ENCODE peak calls at places on chromosome 6, in four cellular contexts. Y is mesenchymal stem cell, R is trophoblast cell, H is H9. E is an unnamed sample.

GRCh38 chr6:21022343-21023107 is 488.3 kb downstream of the CDKAL1 start:
- DNase-seq in Y (peak), H (peak), R (peak), E (peak)

GRCh38 chr6:45640081-45640491 is 262.4 kb upstream of the SUPT3H start:
- DNase-seq in R (peak), H (no peak), Y (no peak), E (no peak)

GRCh38 chr6:70673601-70674000 is 5.9 kb downstream of the SMAP1 start:
- DNase-seq in R (peak), H (no peak), Y (peak), E (no peak)

GRCh38 chr6:138110229-138110628 is 3.0 kb upstream of the PERP start:
- DNase-seq in H (no peak), Y (no peak), R (no peak), E (no peak)

GRCh38 chr6:717135-717534 is 24.2 kb upstream of the EXOC2 start:
- DNase-seq in H (no peak), R (no peak), Y (no peak), E (no peak)

GRCh38 chr6:87916446-87916845 is 131.2 kb upstream of the SPACA1 start:
- DNase-seq in Y (no peak), H (no peak), R (no peak), E (no peak)

GRCh38 chr6:152952866-152953509 is 29.9 kb downstream of the FBXO5 start:
- DNase-seq in Y (peak), H (no peak), R (peak), E (no peak)

GRCh38 chr6:21886601-21887091 is 293.1 kb downstream of the SOX4 start:
- DNase-seq in H (no peak), Y (no peak), R (no peak), E (no peak)

GRCh38 chr6:81944661-81945060 is 192.2 kb upstream of the TENT5A start:
- DNase-seq in Y (no peak), H (no peak), R (no peak), E (no peak)

GRCh38 chr6:89830385-89830809 is 717 bp downstream of the CASP8AP2 start:
- DNase-seq in R (no peak), H (no peak), Y (no peak), E (no peak)

GRCh38 chr6:56096946-56097345 is 150.4 kb downstream of the COL21A1 start:
- DNase-seq in H (no peak), R (no peak), Y (no peak), E (no peak)

GRCh38 chr6:45350186-45350585 is 22.1 kb downstream of the RUNX2 start:
- DNase-seq in R (no peak), H (no peak), Y (no peak), E (no peak)

GRCh38 chr6:87825865-87826264 is 123.8 kb upstream of the AKIRIN2 start:
- DNase-seq in H (no peak), R (peak), Y (peak), E (no peak)

GRCh38 chr6:75824160-75824559 is 75.1 kb downstream of the MYO6 start:
- DNase-seq in R (no peak), H (no peak), Y (no peak), E (no peak)

DNA sequence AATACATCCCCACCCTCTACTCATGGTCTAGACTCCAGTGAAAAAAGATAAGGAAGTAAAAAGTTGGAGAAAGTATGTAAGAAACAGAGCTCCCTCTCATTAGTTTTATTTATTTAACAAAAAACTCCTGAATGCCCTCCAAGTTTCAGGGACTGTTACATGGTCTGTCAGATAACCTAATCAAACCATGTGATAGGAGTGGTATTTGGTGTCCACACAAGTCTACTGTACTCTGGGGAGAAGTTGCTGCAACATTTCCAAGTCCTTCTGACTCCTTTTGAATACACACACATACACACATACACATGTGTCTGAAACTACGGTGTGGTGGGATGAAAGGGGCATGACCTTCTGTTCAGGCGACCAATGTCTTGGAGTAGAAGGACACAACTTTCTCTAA is 320.0 kb downstream of the ADGRG6 start:
- DNase-seq in R (no peak), Y (no peak), H (no peak), E (no peak)
- H2BK12ac ChIP-seq in R (no peak), Y (no peak), H (no peak), E (no peak)

DNA sequence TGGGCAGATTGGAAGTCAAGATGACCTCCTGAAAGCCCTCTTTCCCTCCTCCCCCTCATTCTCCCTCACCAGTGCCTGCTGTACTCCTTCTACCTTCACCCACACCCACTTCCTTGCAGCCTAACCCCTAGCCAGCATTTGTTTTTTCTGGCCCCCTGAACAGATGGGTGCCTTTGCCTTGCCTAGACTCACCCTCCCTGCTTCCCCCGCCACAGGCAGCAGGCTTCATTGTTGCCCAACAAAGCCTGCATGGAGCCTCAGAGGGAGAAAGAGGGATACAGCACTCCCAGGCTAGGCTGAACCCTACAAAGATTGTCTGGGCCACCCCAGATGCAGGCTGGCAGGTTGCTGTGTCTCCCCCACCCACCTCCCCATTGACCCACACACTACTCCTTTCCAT is 2.7 kb downstream of the MOCS1 start:
- DNase-seq in Y (no peak), R (no peak), H (no peak), E (no peak)
- H4K8ac ChIP-seq in Y (peak), R (no peak), H (no peak), E (no peak)

GRCh38 chr6:106614131-106614530 is 15.2 kb downstream of the RTN4IP1 start:
- DNase-seq in R (no peak), H (no peak), Y (no peak), E (no peak)
- H2BK12ac ChIP-seq in R (no peak), H (no peak), Y (no peak), E (no peak)

GRCh38 chr6:113142775-113143174 is 714.4 kb upstream of the MARCKS start:
- DNase-seq in R (no peak), H (no peak), Y (no peak), E (no peak)

GRCh38 chr6:113149511-113149910 is 707.6 kb upstream of the MARCKS start:
- DNase-seq in Y (no peak), H (no peak), R (no peak), E (no peak)

GRCh38 chr6:113148576-113148975 is 708.6 kb upstream of the MARCKS start:
- DNase-seq in Y (no peak), R (no peak), H (no peak), E (no peak)

GRCh38 chr6:113147544-113147943 is 709.6 kb upstream of the MARCKS start:
- DNase-seq in Y (no peak), H (no peak), R (no peak), E (no peak)

GRCh38 chr6:113146878-113147277 is 710.3 kb upstream of the MARCKS start:
- DNase-seq in H (no peak), R (no peak), Y (no peak), E (no peak)
- H4K8ac ChIP-seq in H (no peak), R (no peak), Y (no peak), E (no peak)

DNA sequence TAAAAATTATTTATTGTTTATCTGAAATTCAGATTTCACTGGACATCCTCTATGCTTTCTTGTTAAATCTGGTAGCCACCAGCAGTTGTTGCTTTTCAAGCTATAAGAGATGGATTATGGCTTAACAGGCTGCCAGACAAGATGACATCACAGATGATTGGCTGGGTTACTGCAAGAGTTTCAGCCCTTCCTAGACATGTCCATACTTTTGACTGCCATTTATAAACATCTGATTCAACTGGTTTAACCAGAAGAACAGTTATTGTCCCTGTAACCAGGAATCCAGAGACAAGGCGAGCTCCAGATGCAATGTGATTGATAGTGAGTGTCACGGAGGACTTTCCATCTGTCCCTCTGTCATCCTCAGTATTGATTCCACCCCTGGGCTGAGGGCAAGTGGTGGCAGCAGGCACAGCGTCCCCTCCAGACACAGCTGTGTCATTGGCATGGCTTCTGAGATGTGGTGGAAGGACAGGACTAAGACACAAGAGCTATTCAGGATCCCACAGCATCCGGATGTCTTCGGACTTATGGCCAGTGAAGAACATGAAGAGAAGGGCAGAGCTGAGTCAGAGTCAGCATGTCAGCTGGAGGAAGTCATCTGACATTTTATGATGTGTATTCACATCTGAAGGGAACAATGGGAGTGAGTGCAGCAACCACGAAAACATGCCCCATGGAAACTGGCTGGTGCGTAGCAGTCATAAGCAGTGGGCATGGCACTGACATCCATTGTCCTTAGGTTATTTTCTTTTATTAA is 284.5 kb upstream of the CDYL start:
- DNase-seq in H (no peak), R (peak), Y (peak), E (no peak)
- H2BK12ac ChIP-seq in H (no peak), R (no peak), Y (no peak), E (no peak)

DNA sequence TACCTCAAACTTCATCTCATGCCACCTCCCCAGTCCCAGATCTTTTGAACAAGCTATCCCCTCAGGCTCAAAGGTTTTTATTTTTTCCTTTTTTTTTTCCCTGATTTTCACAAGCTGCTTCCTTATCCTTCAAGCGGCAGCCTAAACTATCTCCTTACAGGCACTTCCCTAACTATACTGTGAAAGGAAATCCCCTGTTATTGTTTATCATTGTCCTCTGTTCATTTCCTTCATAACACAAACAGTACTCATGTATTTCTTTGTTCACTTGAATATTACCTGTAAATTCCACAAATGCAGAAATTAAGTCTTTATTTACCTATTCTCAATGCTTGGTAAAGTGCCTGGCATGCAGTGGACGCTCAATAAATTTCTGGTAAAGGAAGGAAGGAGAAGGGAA is 48.9 kb downstream of the ME1 start:
- DNase-seq in Y (peak), R (no peak), H (no peak), E (no peak)
- H4K8ac ChIP-seq in Y (no peak), R (no peak), H (no peak), E (no peak)

DNA sequence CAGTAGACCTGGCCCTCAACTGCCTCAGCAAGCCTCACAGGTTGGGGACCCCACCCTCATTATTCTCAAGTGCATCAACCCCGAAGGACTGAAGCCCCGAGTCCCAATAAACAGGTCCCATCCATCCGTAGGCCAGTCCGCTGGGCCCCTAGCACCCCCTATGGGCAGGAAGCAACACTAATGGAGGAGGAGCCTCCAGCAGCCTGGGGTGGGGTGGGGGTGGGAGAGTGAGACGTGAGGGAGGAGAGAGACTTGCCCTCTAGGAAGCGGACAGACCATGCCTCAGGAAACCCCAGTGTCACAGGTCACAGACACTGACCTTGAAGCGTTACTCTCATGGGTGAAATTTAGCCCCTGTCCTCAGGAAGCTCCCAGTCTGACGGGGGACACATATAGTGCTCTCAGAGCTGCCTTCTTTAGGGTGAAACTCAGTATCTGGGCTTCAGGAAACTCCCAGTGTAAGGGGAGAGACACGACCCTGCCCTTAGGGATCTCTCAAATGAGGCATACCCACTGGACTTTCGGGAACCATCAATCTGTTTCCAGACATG is 125.9 kb downstream of the MRPL14 start:
- DNase-seq in Y (peak), R (peak), H (peak), E (no peak)
- H2BK12ac ChIP-seq in Y (peak), R (no peak), H (peak), E (peak)

DNA sequence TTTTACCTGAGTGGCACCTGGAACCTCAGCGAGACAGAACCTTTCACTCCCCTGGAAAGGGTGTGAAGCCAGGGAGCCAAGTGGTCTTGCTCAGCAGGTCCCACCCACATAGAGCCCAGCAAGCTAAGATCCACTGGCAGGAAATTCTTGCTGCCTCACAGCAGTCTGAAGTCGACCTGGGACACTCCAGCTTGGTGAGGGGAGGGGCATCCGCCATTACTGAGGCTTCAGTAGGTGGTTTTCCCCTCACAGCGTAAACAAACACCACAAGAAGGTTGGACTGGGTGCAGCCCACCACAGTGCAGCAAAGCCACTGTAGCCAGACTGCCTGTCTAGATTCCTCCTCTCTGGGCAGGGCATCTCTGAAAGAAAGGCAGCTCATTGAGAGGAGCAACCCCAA is 134.7 kb upstream of the RSPO3 start:
- DNase-seq in Y (no peak), H (peak), R (no peak), E (no peak)
- H4K8ac ChIP-seq in Y (no peak), H (no peak), R (no peak), E (peak)